ENCODE peak calls at places on chromosomes 12 and 14, in six cellular contexts. G, Y, C, S, K and Z are unnamed samples. For H3K4me1, the result is how much of the 10 kb centered on the place peaks cover.

GRCh38 chr12:52413202-52413601 is 7.1 kb upstream of the KRT82 start:
- DNase-seq in G (no peak), Y (no peak), C (no peak), S (no peak), K (no peak), Z (no peak)

GRCh38 chr14:57574617-57575288 is 81.1 kb upstream of the CCDC198 start:
- DNase-seq in G (no peak), Y (peak), C (no peak), S (no peak), K (peak), Z (no peak)

GRCh38 chr14:26008290-26008689 is 589.5 kb downstream of the NOVA1 start:
- DNase-seq in G (no peak), Y (no peak), C (no peak), S (peak), K (no peak), Z (no peak)

GRCh38 chr14:36441283-36441682 is 78.7 kb downstream of the NKX2-1 start:
- DNase-seq in G (no peak), Y (no peak), C (no peak), S (no peak), K (no peak), Z (no peak)

GRCh38 chr14:50060871-50061663 is 55.3 kb downstream of the VCPKMT start:
- DNase-seq in G (no peak), Y (no peak), C (no peak), S (peak), K (peak), Z (no peak)

GRCh38 chr12:46266382-46266791 is 2.5 kb downstream of the SLC38A1 start:
- DNase-seq in G (peak), Y (peak), C (no peak), S (peak), K (no peak), Z (peak)

GRCh38 chr14:56002876-56003625 is 115.2 kb upstream of the PELI2 start:
- DNase-seq in G (peak), Y (peak), C (no peak), S (no peak), K (no peak), Z (peak)

GRCh38 chr12:70443274-70443673 is 77.2 kb downstream of the KCNMB4 start:
- DNase-seq in G (peak), Y (no peak), C (no peak), S (peak), K (no peak), Z (no peak)

GRCh38 chr12:103672401-103673119 is 85.5 kb downstream of the STAB2 start:
- DNase-seq in G (no peak), Y (peak), C (no peak), S (peak), K (no peak), Z (no peak)

GRCh38 chr14:61977217-61977616 is 215.0 kb downstream of the SNAPC1 start:
- DNase-seq in G (no peak), Y (no peak), C (no peak), S (peak), K (no peak), Z (no peak)

GRCh38 chr12:57590892-57591566 is at the start of gene PIP4K2C:
- DNase-seq in G (peak), Y (peak), C (peak), S (peak), K (peak), Z (peak)

GRCh38 chr12:116980083-116980482 is 69.3 kb downstream of the FBXW8 start:
- DNase-seq in G (no peak), Y (peak), C (no peak), S (no peak), K (no peak), Z (no peak)

GRCh38 chr12:122023339-122024131 is 1.9 kb downstream of the BCL7A start:
- DNase-seq in G (peak), Y (peak), C (peak), S (peak), K (peak), Z (no peak)

GRCh38 chr12:105233045-105233905 is 2.7 kb downstream of the APPL2 start:
- DNase-seq in G (no peak), Y (peak), C (no peak), S (peak), K (no peak), Z (no peak)

GRCh38 chr14:67680121-67680602 is 5.7 kb upstream of the VTI1B start:
- DNase-seq in G (no peak), Y (no peak), C (no peak), S (peak), K (no peak), Z (no peak)

GRCh38 chr12:106342397-106343212 is 14.9 kb upstream of the POLR3B start:
- DNase-seq in G (no peak), Y (peak), C (peak), S (peak), K (peak), Z (no peak)

GRCh38 chr12:66140726-66141125 is 10.2 kb upstream of the LLPH start:
- DNase-seq in G (no peak), Y (no peak), C (no peak), S (peak), K (no peak), Z (no peak)

GRCh38 chr12:118058881-118059644 is 1.9 kb downstream of the WSB2 start:
- DNase-seq in G (no peak), Y (no peak), C (no peak), S (peak), K (no peak), Z (no peak)

GRCh38 chr14:49460647-49461046 is 125.5 kb downstream of the RPS29 start:
- DNase-seq in G (no peak), Y (no peak), C (no peak), S (no peak), K (no peak), Z (no peak)

GRCh38 chr14:50520947-50521815 is 11.2 kb downstream of the MAP4K5 start:
- DNase-seq in G (no peak), Y (peak), C (no peak), S (peak), K (peak), Z (no peak)

GRCh38 chr12:6851921-6852650 is at the start of gene USP5:
- DNase-seq in G (peak), Y (peak), C (peak), S (peak), K (peak), Z (peak)

GRCh38 chr12:6626654-6627283 is 9.0 kb downstream of the LPAR5 start:
- DNase-seq in G (peak), Y (peak), C (no peak), S (no peak), K (no peak), Z (no peak)

GRCh38 chr12:18130855-18131254 is 40.9 kb upstream of the RERGL start:
- DNase-seq in G (no peak), Y (no peak), C (no peak), S (no peak), K (no peak), Z (no peak)

GRCh38 chr14:75654127-75654732 is 6.4 kb downstream of the ERG28 start:
- DNase-seq in G (peak), Y (peak), C (peak), S (peak), K (peak), Z (peak)

GRCh38 chr14:103056322-103057027 is 874 bp downstream of the CDC42BPB start:
- DNase-seq in G (no peak), Y (peak), C (peak), S (peak), K (peak), Z (no peak)

GRCh38 chr14:100721568-100721967 is 5.1 kb upstream of the DLK1 start:
- DNase-seq in G (no peak), Y (no peak), C (no peak), S (no peak), K (no peak), Z (no peak)

GRCh38 chr12:112777387-112778025 is 14.0 kb upstream of the RPH3A start:
- DNase-seq in G (no peak), Y (no peak), C (no peak), S (no peak), K (no peak), Z (no peak)

GRCh38 chr12:131860472-131861260 is 32.5 kb downstream of the MMP17 start:
- DNase-seq in G (peak), Y (peak), C (peak), S (peak), K (peak), Z (no peak)

GRCh38 chr12:59499774-59500173 is 96.1 kb upstream of the SLC16A7 start:
- DNase-seq in G (no peak), Y (no peak), C (no peak), S (no peak), K (no peak), Z (no peak)

GRCh38 chr14:72714871-72715214 is 179.1 kb downstream of the DPF3 start:
- DNase-seq in G (no peak), Y (no peak), C (no peak), S (no peak), K (no peak), Z (no peak)
- H3K4me1 ChIP-seq in G (under half), Y (under half), C (under half), S (under half), K (under half), Z (under half)

GRCh38 chr14:95317817-95318343 is 1.8 kb downstream of the CLMN start:
- DNase-seq in G (no peak), Y (no peak), C (no peak), S (no peak), K (no peak), Z (no peak)
- H3K4me1 ChIP-seq in G (half or more), Y (under half), C (under half), S (under half), K (half or more), Z (under half)

GRCh38 chr12:24928131-24928530 is 20.8 kb downstream of the BCAT1 start:
- DNase-seq in G (no peak), Y (no peak), C (no peak), S (no peak), K (no peak), Z (no peak)

GRCh38 chr12:24931666-24932405 is 17.1 kb downstream of the BCAT1 start:
- DNase-seq in G (peak), Y (no peak), C (no peak), S (peak), K (peak), Z (no peak)

GRCh38 chr12:24933694-24934407 is 15.1 kb downstream of the BCAT1 start:
- DNase-seq in G (no peak), Y (no peak), C (no peak), S (no peak), K (no peak), Z (no peak)

DNA sequence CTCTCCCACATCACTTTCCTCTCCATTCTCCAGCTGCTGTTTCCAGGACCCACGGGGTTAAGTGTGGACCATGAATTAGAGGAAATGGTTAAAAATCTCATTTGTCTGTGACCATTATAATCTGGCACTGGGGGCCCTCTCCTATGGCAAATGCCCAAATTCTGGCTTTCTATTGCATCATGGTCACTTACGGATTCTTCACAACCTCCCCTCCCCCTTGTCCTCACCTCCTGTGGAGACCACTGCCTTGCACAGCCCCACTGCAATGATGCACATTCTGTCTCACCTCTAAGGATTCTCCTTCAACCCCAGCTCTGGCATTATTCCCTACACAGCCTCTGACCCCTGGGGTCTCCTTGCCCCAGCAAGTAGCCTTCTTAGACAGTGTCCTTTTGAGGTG is 18.9 kb downstream of the BCAT1 start:
- DNase-seq in G (no peak), Y (no peak), C (no peak), S (no peak), K (no peak), Z (no peak)
- H3K4me1 ChIP-seq in G (under half), Y (under half), C (under half), S (under half), K (half or more), Z (under half)

DNA sequence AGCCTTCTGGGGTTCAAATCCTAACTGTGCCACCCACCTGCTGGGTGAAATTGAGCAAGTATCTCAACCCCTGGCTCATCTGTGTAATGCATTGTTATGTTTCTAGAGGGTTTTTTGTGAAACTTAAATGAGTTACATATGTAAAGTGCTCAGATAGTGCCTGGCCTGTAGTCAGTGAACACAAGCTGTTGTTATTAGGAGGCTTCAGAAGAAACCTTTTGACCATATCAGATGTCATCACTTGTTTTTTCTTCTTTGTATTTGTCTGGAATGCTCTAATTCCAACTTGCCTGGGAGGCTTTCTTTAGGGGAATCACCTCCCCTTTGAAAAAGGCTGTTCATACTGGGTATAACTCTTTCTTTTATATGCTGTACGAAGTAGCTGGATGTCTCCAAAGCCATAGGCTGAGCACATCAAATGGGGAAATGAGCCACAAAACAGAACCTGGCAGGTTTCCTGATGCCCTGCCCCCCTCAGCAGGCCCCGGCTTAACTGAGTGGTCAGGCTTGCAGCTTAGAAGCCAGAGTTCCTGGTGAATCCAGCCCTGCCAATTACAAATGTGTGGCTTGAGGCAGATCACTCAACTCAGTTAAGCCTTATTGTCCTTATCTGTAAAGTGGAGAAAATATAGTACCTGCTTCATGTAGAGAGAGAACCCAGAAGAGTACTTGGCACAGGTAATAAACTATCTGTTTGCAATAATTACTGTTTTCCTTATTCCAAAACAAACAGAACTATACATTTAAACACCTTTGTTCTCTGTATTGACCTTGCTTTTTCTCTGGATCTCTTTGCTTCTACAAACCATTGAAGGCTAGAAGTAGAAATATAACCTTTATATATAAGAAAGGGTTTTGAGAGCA is 71.0 kb upstream of the SRSF5 start:
- DNase-seq in G (peak), Y (peak), C (no peak), S (peak), K (peak), Z (no peak)
- H3K4me1 ChIP-seq in G (half or more), Y (under half), C (half or more), S (under half), K (half or more), Z (under half)